ENCODE peak calls at places on chromosomes 1 and 21, in six cellular contexts. M is activated CD4-positive, alpha-beta T cell treated with anti-CD3 and anti-CD28 coated beads for 4 hours; L is caudate nucleus; V is fibroblast of the conjunctiva; A is A549; Y is body of pancreas. I is an unnamed sample.

GRCh38 chr1:226717256-226717909 is 21.7 kb downstream of the ITPKB start:
- DNase-seq in Y (peak), A (no peak), V (no peak), L (no peak), M (no peak), I (peak)

GRCh38 chr1:240091614-240092300 is at the start of gene FMN2:
- DNase-seq in A (peak), M (no peak), V (no peak), L (peak), Y (no peak), I (peak)

GRCh38 chr1:224381880-224382548 is 25.3 kb downstream of the CNIH4 start:
- DNase-seq in V (no peak), A (no peak), Y (no peak), M (no peak), L (no peak), I (no peak)

GRCh38 chr1:14352897-14353296 is 245.6 kb upstream of the KAZN start:
- DNase-seq in A (no peak), M (no peak), L (no peak), V (no peak), Y (no peak), I (no peak)

GRCh38 chr1:114032271-114033218 is 53.3 kb downstream of the OLFML3 start:
- DNase-seq in L (peak), M (no peak), V (peak), Y (no peak), A (peak), I (no peak)

GRCh38 chr21:39885119-39885848 is 18.0 kb downstream of the PCP4 start:
- DNase-seq in V (no peak), A (no peak), Y (peak), M (no peak), L (peak), I (no peak)

GRCh38 chr1:162857850-162858249 is 3.1 kb downstream of the CCDC190 start:
- DNase-seq in Y (no peak), L (no peak), V (no peak), A (no peak), M (no peak), I (no peak)

GRCh38 chr1:159173303-159173702 is 1.9 kb downstream of the CADM3 start:
- DNase-seq in V (no peak), Y (no peak), L (no peak), M (no peak), A (no peak), I (no peak)

GRCh38 chr1:177857285-177857684 is 112.6 kb downstream of the SEC16B start:
- DNase-seq in V (no peak), L (no peak), A (no peak), M (no peak), Y (no peak), I (no peak)

GRCh38 chr1:223873044-223873443 is 27.3 kb upstream of the TP53BP2 start:
- DNase-seq in V (no peak), Y (no peak), L (no peak), A (no peak), M (no peak), I (no peak)

GRCh38 chr1:53459321-53460175 is at the start of gene DMRTB1:
- DNase-seq in Y (no peak), V (no peak), L (no peak), M (no peak), A (no peak), I (no peak)

GRCh38 chr1:165281207-165281901 is 75.2 kb downstream of the LMX1A start:
- DNase-seq in V (no peak), A (no peak), L (no peak), M (no peak), Y (no peak), I (no peak)

GRCh38 chr1:178488393-178488792 is 8.4 kb downstream of the CLEC20A start:
- DNase-seq in M (no peak), A (no peak), L (no peak), Y (no peak), V (no peak), I (no peak)

GRCh38 chr1:10467078-10467477 is 5.3 kb downstream of the DFFA start:
- DNase-seq in L (no peak), M (no peak), Y (no peak), V (no peak), A (no peak), I (no peak)

GRCh38 chr1:161098161-161099068 is at the start of gene KLHDC9:
- DNase-seq in A (peak), L (peak), Y (peak), V (peak), M (peak), I (peak)

GRCh38 chr1:2202843-2203601 is 8.4 kb upstream of the FAAP20 start:
- DNase-seq in A (no peak), L (no peak), V (no peak), Y (no peak), M (no peak), I (peak)

GRCh38 chr1:232074265-232074664 is 447.7 kb downstream of the DISC1 start:
- DNase-seq in V (no peak), A (no peak), M (no peak), L (no peak), Y (no peak), I (no peak)

GRCh38 chr1:205356424-205357151 is at the start of gene KLHDC8A:
- DNase-seq in L (no peak), Y (no peak), A (no peak), V (no peak), M (no peak), I (no peak)

GRCh38 chr1:184771190-184771691 is 16.6 kb upstream of the EDEM3 start:
- DNase-seq in L (no peak), M (no peak), Y (peak), V (no peak), A (no peak), I (no peak)

GRCh38 chr1:93014156-93014555 is 52.9 kb upstream of the DIPK1A start:
- DNase-seq in V (no peak), M (no peak), L (no peak), Y (no peak), A (no peak), I (no peak)

GRCh38 chr1:96581786-96582185 is 139.8 kb upstream of the PTBP2 start:
- DNase-seq in A (no peak), Y (no peak), V (no peak), M (no peak), L (no peak), I (no peak)

GRCh38 chr1:3372317-3372716 is 82.1 kb upstream of the ARHGEF16 start:
- DNase-seq in Y (no peak), M (no peak), L (no peak), A (no peak), V (no peak), I (no peak)

GRCh38 chr1:229203030-229203751 is 67.7 kb upstream of the RAB4A start:
- DNase-seq in L (no peak), Y (peak), M (no peak), V (no peak), A (peak), I (no peak)

GRCh38 chr1:60833173-60833572 is 249.2 kb upstream of the NFIA start:
- DNase-seq in V (no peak), L (peak), Y (no peak), M (no peak), A (no peak), I (no peak)

GRCh38 chr1:84300991-84301758 is at the start of gene SAMD13:
- DNase-seq in L (peak), M (peak), V (peak), Y (peak), A (peak), I (peak)

GRCh38 chr1:53061859-53062714 is at the start of gene PODN:
- DNase-seq in V (no peak), L (no peak), A (no peak), Y (no peak), M (no peak), I (peak)

GRCh38 chr1:103582493-103582892 is 11.1 kb downstream of the AMY2B start:
- DNase-seq in L (no peak), A (no peak), Y (no peak), M (no peak), V (no peak), I (no peak)

GRCh38 chr1:76759950-76760349 is 107.3 kb upstream of the ST6GALNAC5 start:
- DNase-seq in L (no peak), V (peak), A (no peak), Y (peak), M (no peak), I (no peak)

GRCh38 chr1:150464422-150464826 is 22.8 kb upstream of the TARS2 start:
- DNase-seq in V (peak), M (peak), Y (peak), L (peak), A (peak), I (no peak)